ENCODE peak calls at places on chromosomes 5 and 9, in nine cellular contexts. W is natural killer cell treated with Interleukin-12 subunit alpha and Interleukin-12 subunit beta and Interleukin-15 and Interleukin-18, amount 100 ng/mL, for 72 hours; D is activated T-cell treated with anti-CD3 and anti-CD28 coated beads, Interleukin-2, amount 50 U/mL, for 4 hours; K is activated CD8-positive, alpha-beta T cell treated with anti-CD3 and anti-CD28 coated beads, Interleukin-2, amount 10 ng/mL, durations not matched to agents 7 days and 5 days; P is sciatic nerve; O is T-helper 17 cell; V is gastrocnemius medialis; G is heart left ventricle; L is stimulated activated naive CD8-positive, alpha-beta T cell treated with anti-CD3 and anti-CD28 coated beads, Interleukin-15, amount 100 ng/mL, for 72 hours. H is an unnamed sample.

GRCh38 chr9:5375790-5376477 is 36.3 kb upstream of the RLN1 start:
- ATAC-seq in W (peak), D (no peak), K (no peak), P (no peak), O (peak), V (no peak), G (no peak), L (peak), H (no peak)

GRCh38 chr5:51226420-51226735 is 156.9 kb upstream of the ISL1 start:
- ATAC-seq in W (no peak), D (no peak), K (no peak), P (no peak), O (no peak), V (no peak), G (no peak), L (no peak), H (no peak)

GRCh38 chr9:121192959-121193645 is 8.6 kb downstream of the RAB14 start:
- ATAC-seq in W (no peak), D (no peak), K (peak), P (no peak), O (peak), V (no peak), G (no peak), L (no peak), H (no peak)

GRCh38 chr5:109701252-109701651 is 11.5 kb downstream of the MAN2A1 start:
- ATAC-seq in W (no peak), D (no peak), K (no peak), P (no peak), O (no peak), V (no peak), G (no peak), L (no peak), H (no peak)

GRCh38 chr5:97554992-97555981 is 372.2 kb upstream of the RIOK2 start:
- ATAC-seq in W (no peak), D (no peak), K (no peak), P (no peak), O (no peak), V (no peak), G (no peak), L (no peak), H (peak)

GRCh38 chr5:180170111-180170809 is 38.8 kb downstream of the RASGEF1C start:
- ATAC-seq in W (no peak), D (no peak), K (no peak), P (peak), O (no peak), V (no peak), G (peak), L (no peak), H (peak)

GRCh38 chr5:149794338-149795023 is 64.4 kb downstream of the PPARGC1B start:
- ATAC-seq in W (no peak), D (no peak), K (no peak), P (peak), O (no peak), V (peak), G (peak), L (no peak), H (peak)

GRCh38 chr5:51378778-51379652 is 4.2 kb upstream of the ISL1 start:
- ATAC-seq in W (no peak), D (no peak), K (no peak), P (no peak), O (no peak), V (no peak), G (no peak), L (no peak), H (no peak)

GRCh38 chr9:133799716-133800115 is 61.6 kb upstream of the SARDH start:
- ATAC-seq in W (no peak), D (no peak), K (no peak), P (no peak), O (no peak), V (no peak), G (no peak), L (no peak), H (no peak)

GRCh38 chr5:158261669-158262367 is 402.9 kb upstream of the CLINT1 start:
- ATAC-seq in W (no peak), D (no peak), K (no peak), P (no peak), O (no peak), V (no peak), G (no peak), L (no peak), H (no peak)

GRCh38 chr5:143492783-143493182 is 89.3 kb upstream of the NR3C1 start:
- ATAC-seq in W (no peak), D (no peak), K (no peak), P (no peak), O (no peak), V (no peak), G (no peak), L (no peak), H (no peak)

GRCh38 chr5:94245608-94246007 is 372.8 kb downstream of the KIAA0825 start:
- ATAC-seq in W (peak), D (no peak), K (no peak), P (no peak), O (no peak), V (no peak), G (no peak), L (peak), H (no peak)

GRCh38 chr9:136643596-136644342 is 18.9 kb upstream of the EGFL7 start:
- ATAC-seq in W (no peak), D (no peak), K (no peak), P (no peak), O (no peak), V (no peak), G (no peak), L (peak), H (no peak)

GRCh38 chr9:94533155-94533554 is 21.7 kb upstream of the PCAT7 start:
- ATAC-seq in W (no peak), D (no peak), K (no peak), P (no peak), O (no peak), V (no peak), G (no peak), L (no peak), H (no peak)

GRCh38 chr9:35436940-35437339 is 53.0 kb upstream of the RUSC2 start:
- ATAC-seq in W (no peak), D (no peak), K (no peak), P (no peak), O (no peak), V (no peak), G (no peak), L (no peak), H (no peak)

GRCh38 chr9:126611188-126611587 is 2.5 kb upstream of the LMX1B start:
- ATAC-seq in W (no peak), D (no peak), K (no peak), P (peak), O (no peak), V (peak), G (no peak), L (peak), H (no peak)

GRCh38 chr9:89536618-89537017 is 38.7 kb upstream of the SEMA4D start:
- ATAC-seq in W (peak), D (peak), K (peak), P (no peak), O (peak), V (no peak), G (no peak), L (peak), H (no peak)

GRCh38 chr9:119148855-119149254 is 220.4 kb downstream of the BRINP1 start:
- ATAC-seq in W (no peak), D (no peak), K (no peak), P (no peak), O (no peak), V (no peak), G (no peak), L (no peak), H (no peak)

GRCh38 chr9:118109542-118109941 is 405.3 kb downstream of the TLR4 start:
- ATAC-seq in W (no peak), D (no peak), K (no peak), P (no peak), O (no peak), V (no peak), G (no peak), L (no peak), H (no peak)

GRCh38 chr5:37751227-37751626 is 88.6 kb downstream of the GDNF start:
- ATAC-seq in W (no peak), D (no peak), K (no peak), P (no peak), O (no peak), V (no peak), G (no peak), L (no peak), H (no peak)

GRCh38 chr5:101653996-101654395 is 642.1 kb downstream of the SLCO4C1 start:
- ATAC-seq in W (no peak), D (no peak), K (no peak), P (no peak), O (no peak), V (no peak), G (no peak), L (no peak), H (no peak)

GRCh38 chr5:82151622-82152021 is 126.5 kb downstream of the RPS23 start:
- ATAC-seq in W (no peak), D (no peak), K (no peak), P (no peak), O (no peak), V (no peak), G (no peak), L (no peak), H (no peak)

GRCh38 chr9:18393340-18394130 is 80.4 kb upstream of the ADAMTSL1 start:
- ATAC-seq in W (no peak), D (no peak), K (no peak), P (peak), O (no peak), V (peak), G (peak), L (no peak), H (peak)

GRCh38 chr5:79561525-79561893 is 47.6 kb upstream of the HOMER1 start:
- ATAC-seq in W (peak), D (peak), K (peak), P (no peak), O (no peak), V (no peak), G (no peak), L (peak), H (no peak)

GRCh38 chr9:137229903-137230719 is 590 bp upstream of the SLC34A3 start:
- ATAC-seq in W (no peak), D (no peak), K (no peak), P (no peak), O (no peak), V (no peak), G (no peak), L (no peak), H (no peak)

GRCh38 chr5:120465281-120465961 is 1.3 kb downstream of the PRR16 start:
- ATAC-seq in W (peak), D (no peak), K (peak), P (peak), O (no peak), V (peak), G (peak), L (peak), H (peak)

GRCh38 chr5:91885291-91886265 is 502.5 kb upstream of the ARRDC3 start:
- ATAC-seq in W (no peak), D (no peak), K (no peak), P (no peak), O (no peak), V (no peak), G (no peak), L (no peak), H (no peak)

GRCh38 chr9:16824545-16825041 is 45.9 kb downstream of the BNC2 start:
- ATAC-seq in W (no peak), D (no peak), K (no peak), P (no peak), O (no peak), V (no peak), G (no peak), L (no peak), H (no peak)

GRCh38 chr5:123670981-123671557 is 159.1 kb downstream of the CSNK1G3 start:
- ATAC-seq in W (no peak), D (no peak), K (no peak), P (peak), O (peak), V (peak), G (no peak), L (no peak), H (no peak)

GRCh38 chr5:138911441-138911840 is 36.3 kb upstream of the LRRTM2 start:
- ATAC-seq in W (no peak), D (no peak), K (no peak), P (no peak), O (no peak), V (no peak), G (no peak), L (no peak), H (no peak)

GRCh38 chr5:28017178-28017577 is 978.8 kb upstream of the CDH9 start:
- ATAC-seq in W (no peak), D (no peak), K (no peak), P (no peak), O (no peak), V (no peak), G (no peak), L (no peak), H (no peak)

GRCh38 chr5:133407277-133407632 is 205.1 kb downstream of the FSTL4 start:
- ATAC-seq in W (no peak), D (no peak), K (no peak), P (no peak), O (no peak), V (no peak), G (no peak), L (no peak), H (no peak)

GRCh38 chr9:34710023-34710422 is at the start of gene CCL21:
- ATAC-seq in W (no peak), D (no peak), K (no peak), P (peak), O (no peak), V (no peak), G (peak), L (no peak), H (no peak)

GRCh38 chr9:129379181-129379836 is 201.2 kb upstream of the IER5L start:
- ATAC-seq in W (no peak), D (no peak), K (no peak), P (no peak), O (no peak), V (no peak), G (no peak), L (no peak), H (no peak)

GRCh38 chr5:148899993-148900392 is 73.6 kb downstream of the ADRB2 start:
- ATAC-seq in W (no peak), D (no peak), K (no peak), P (no peak), O (no peak), V (no peak), G (no peak), L (no peak), H (no peak)

GRCh38 chr5:134592141-134592746 is 40.4 kb downstream of the SAR1B start:
- ATAC-seq in W (no peak), D (no peak), K (no peak), P (no peak), O (no peak), V (peak), G (peak), L (no peak), H (peak)

H was measured in gastroesophageal sphincter.